ENCODE peak calls at places on chromosomes 4 and X, in nine cellular contexts. I, H, F, E, O, U, M, W and K are unnamed samples.
A peak's percentile ranks its signal among the peaks of the same experiment; 100 is the strongest.

GRCh38 chrX:77785400-77785745 is 643 bp downstream of the ATRX start:
- DNase-seq in I (peak; percentile 24), H (no peak), F (no peak), E (peak; percentile 38), O (no peak), U (no peak), M (peak; percentile 16), W (peak; percentile 13), K (no peak)

GRCh38 chr4:7156273-7157139 is 35.8 kb upstream of the SORCS2 start:
- DNase-seq in I (no peak), H (peak; percentile 26), F (peak; percentile 43), E (no peak), O (no peak), U (no peak), M (no peak), W (no peak), K (no peak)

GRCh38 chr4:174929346-174929745 is 11.2 kb downstream of the ADAM29 start:
- DNase-seq in I (peak; percentile 77), H (no peak), F (no peak), E (no peak), O (no peak), U (no peak), M (no peak), W (no peak), K (no peak)

GRCh38 chr4:141307241-141307689 is 86.6 kb downstream of the ZNF330 start:
- DNase-seq in I (peak; percentile 98), H (peak; percentile 62), F (no peak), E (peak; percentile 69), O (peak; percentile 46), U (peak; percentile 47), M (peak; percentile 52), W (peak; percentile 51), K (peak; percentile 89)

GRCh38 chr4:170227928-170228327 is 138.2 kb upstream of the AADAT start:
- DNase-seq in I (no peak), H (no peak), F (no peak), E (no peak), O (no peak), U (no peak), M (peak; percentile 15), W (no peak), K (no peak)

GRCh38 chr4:120004054-120004453 is 62.6 kb downstream of the MAD2L1 start:
- DNase-seq in I (no peak), H (no peak), F (no peak), E (no peak), O (no peak), U (no peak), M (no peak), W (no peak), K (no peak)

GRCh38 chr4:68953056-68953455 is 1.5 kb upstream of the UGT2A3 start:
- DNase-seq in I (no peak), H (no peak), F (no peak), E (no peak), O (no peak), U (no peak), M (no peak), W (no peak), K (no peak)

GRCh38 chr4:22202351-22203343 is 254.1 kb upstream of the KCNIP4 start:
- DNase-seq in I (no peak), H (no peak), F (peak; percentile 53), E (no peak), O (no peak), U (peak; percentile 35), M (peak; percentile 70), W (peak; percentile 38), K (no peak)

GRCh38 chrX:56728752-56729151 is 291 bp upstream of the NBDY start:
- DNase-seq in I (peak; percentile 28), H (peak; percentile 8), F (no peak), E (peak; percentile 17), O (no peak), U (no peak), M (peak; percentile 19), W (peak; percentile 20), K (no peak)

GRCh38 chr4:52873191-52873590 is 11.1 kb downstream of the RASL11B start:
- DNase-seq in I (no peak), H (no peak), F (no peak), E (no peak), O (no peak), U (no peak), M (peak; percentile 60), W (peak; percentile 53), K (no peak)

GRCh38 chr4:38150766-38151165 is 190.6 kb downstream of the PTTG2 start:
- DNase-seq in I (no peak), H (peak; percentile 87), F (no peak), E (no peak), O (no peak), U (peak; percentile 80), M (no peak), W (no peak), K (no peak)

GRCh38 chr4:180060159-180060889 is 2182.9 kb upstream of the TENM3 start:
- DNase-seq in I (peak; percentile 5), H (no peak), F (no peak), E (peak; percentile 18), O (no peak), U (no peak), M (no peak), W (no peak), K (no peak)

GRCh38 chrX:140661657-140662056 is 47.9 kb upstream of the LINC00632 start:
- DNase-seq in I (no peak), H (no peak), F (no peak), E (no peak), O (no peak), U (no peak), M (no peak), W (no peak), K (no peak)
- TF ChIP-seq CTCF in I (no peak), H (peak; percentile 41), F (no peak), E (no peak), O (peak; percentile 56), U (no peak), M (peak; percentile 9), W (no peak), K (no peak)

GRCh38 chrX:120016068-120016441 is 61.4 kb downstream of the RHOXF2B start:
- DNase-seq in I (no peak), H (no peak), F (no peak), E (no peak), O (no peak), U (no peak), M (no peak), W (no peak), K (no peak)
- H3K4me3 ChIP-seq in I (no peak overlapping the region), H (no peak overlapping the region), F (no peak overlapping the region), E (no peak overlapping the region), O (peak overlapping the region; percentile 36), U (no peak overlapping the region), M (no peak overlapping the region), W (peak overlapping the region; percentile 38), K (no peak overlapping the region)

DNA sequence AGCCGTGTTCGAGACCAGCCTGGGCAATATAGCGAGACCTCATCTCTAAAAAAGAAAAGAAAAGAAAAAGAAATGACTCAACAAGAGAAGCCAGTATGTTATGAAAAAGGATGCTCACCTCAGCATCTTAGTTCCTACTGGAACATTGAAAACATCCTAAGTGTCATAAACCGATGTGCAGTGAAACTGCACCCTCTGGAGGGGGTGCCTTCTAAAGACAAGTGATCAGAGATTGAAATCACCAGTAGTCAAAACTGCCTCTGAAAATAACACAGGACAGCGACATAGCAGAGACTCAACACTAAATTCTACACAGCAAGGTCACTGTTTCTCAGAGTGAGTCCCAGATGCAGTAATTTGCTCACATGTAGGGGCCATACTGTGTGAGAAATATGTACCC is 28.0 kb upstream of the ATP6AP2 start:
- DNase-seq in I (peak; percentile 14), H (no peak), F (no peak), E (peak; percentile 26), O (no peak), U (no peak), M (no peak), W (no peak), K (no peak)
- TF ChIP-seq CTCF in I (no peak), H (peak; percentile 41), F (no peak), E (peak; percentile 6), O (no peak), U (peak; percentile 34), M (peak; percentile 11), W (no peak), K (no peak)

GRCh38 chr4:121799888-121800501 is 1.1 kb upstream of the EXOSC9 start:
- DNase-seq in I (no peak), H (no peak), F (no peak), E (no peak), O (no peak), U (no peak), M (no peak), W (no peak), K (no peak)
- H3K4me3 ChIP-seq in I (peak overlapping the region; percentile 96), H (no peak overlapping the region), F (no peak overlapping the region), E (peak overlapping the region; percentile 97), O (no peak overlapping the region), U (no peak overlapping the region), M (no peak overlapping the region), W (no peak overlapping the region), K (peak overlapping the region; percentile 77)

GRCh38 chrX:119942831-119943184 is 743 bp downstream of the NKAP start:
- DNase-seq in I (no peak), H (peak; percentile 0), F (no peak), E (no peak), O (no peak), U (no peak), M (no peak), W (no peak), K (no peak)

GRCh38 chrX:119945481-119945880 is 1.9 kb upstream of the NKAP start:
- DNase-seq in I (no peak), H (no peak), F (no peak), E (no peak), O (no peak), U (no peak), M (no peak), W (no peak), K (no peak)

GRCh38 chrX:119943185-119943988 is at the start of gene NKAP:
- DNase-seq in I (peak; percentile 94), H (peak; percentile 91), F (peak; percentile 72), E (peak; percentile 94), O (peak; percentile 84), U (peak; percentile 83), M (peak; percentile 87), W (peak; percentile 84), K (peak; percentile 85)

GRCh38 chrX:119954374-119954773 is 10.8 kb upstream of the NKAP start:
- DNase-seq in I (no peak), H (no peak), F (no peak), E (peak; percentile 30), O (no peak), U (no peak), M (no peak), W (no peak), K (no peak)

DNA sequence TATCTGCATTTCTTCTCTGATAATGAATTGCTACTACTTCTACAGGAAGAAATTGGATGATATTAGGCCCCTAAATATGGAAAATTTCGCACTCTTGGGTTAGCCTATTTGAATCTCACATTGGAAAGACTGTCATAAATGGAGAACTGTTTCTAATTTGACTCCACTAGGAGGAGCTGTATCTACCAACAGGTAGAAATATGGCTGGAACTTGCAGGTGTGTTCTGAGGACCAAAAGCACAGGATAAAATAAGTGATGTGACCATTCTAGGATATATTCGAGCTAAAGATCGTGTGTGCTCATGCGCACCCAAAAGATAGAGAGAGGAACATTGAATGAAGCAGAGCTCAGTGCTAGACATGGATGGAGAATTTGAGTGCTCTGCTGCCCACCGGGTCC is 4.8 kb upstream of the NKAP start:
- DNase-seq in I (no peak), H (no peak), F (no peak), E (no peak), O (no peak), U (no peak), M (no peak), W (no peak), K (no peak)
- TF ChIP-seq CTCF in I (peak; percentile 15), H (no peak), F (no peak), E (no peak), O (peak; percentile 51), U (no peak), M (peak; percentile 24), W (no peak), K (peak; percentile 19)